ENCODE peak calls at places on chromosomes 5 and 9, in five cellular contexts. One of them, this sample, is unnamed. For H3K36me3, H3K4me1 and H3K9me3, the result is how much of the 10 kb centered on the place peaks cover.

GRCh38 chr5:150989695-150990094 is 30.7 kb upstream of the GPX3 start:
- DNase-seq in CD8-positive, alpha-beta T cell: no peak
- DNase-seq in CD4-positive, alpha-beta memory T cell: no peak
- DNase-seq in sigmoid colon: no peak
- DNase-seq in adipocyte: no peak
- DNase-seq in this sample: peak

GRCh38 chr9:107465467-107466451 is 23.8 kb downstream of the KLF4 start:
- DNase-seq in adipocyte: peak
- DNase-seq in sigmoid colon: peak
- DNase-seq in CD8-positive, alpha-beta T cell: no peak
- DNase-seq in CD4-positive, alpha-beta memory T cell: no peak
- DNase-seq in this sample: peak

GRCh38 chr5:96978812-96979449 is 43.1 kb downstream of the LNPEP start:
- DNase-seq in CD8-positive, alpha-beta T cell: no peak
- DNase-seq in adipocyte: peak
- DNase-seq in CD4-positive, alpha-beta memory T cell: no peak
- DNase-seq in sigmoid colon: no peak
- DNase-seq in this sample: peak

GRCh38 chr5:88251048-88251711 is 17.5 kb downstream of the TMEM161B start:
- DNase-seq in sigmoid colon: no peak
- DNase-seq in CD4-positive, alpha-beta memory T cell: peak
- DNase-seq in adipocyte: no peak
- DNase-seq in CD8-positive, alpha-beta T cell: peak
- DNase-seq in this sample: no peak

GRCh38 chr5:89560724-89561123 is 677.7 kb upstream of the MEF2C start:
- DNase-seq in CD4-positive, alpha-beta memory T cell: no peak
- DNase-seq in sigmoid colon: no peak
- DNase-seq in CD8-positive, alpha-beta T cell: no peak
- DNase-seq in adipocyte: no peak
- DNase-seq in this sample: no peak

GRCh38 chr5:6719896-6720560 is 6.8 kb downstream of the TENT4A start:
- DNase-seq in sigmoid colon: no peak
- DNase-seq in CD8-positive, alpha-beta T cell: no peak
- DNase-seq in CD4-positive, alpha-beta memory T cell: no peak
- DNase-seq in adipocyte: no peak
- DNase-seq in this sample: no peak

GRCh38 chr9:27426717-27427645 is 97.1 kb upstream of the IFNK start:
- DNase-seq in sigmoid colon: no peak
- DNase-seq in CD4-positive, alpha-beta memory T cell: no peak
- DNase-seq in CD8-positive, alpha-beta T cell: no peak
- DNase-seq in adipocyte: no peak
- DNase-seq in this sample: peak

GRCh38 chr9:98708933-98709911 is at the start of gene GABBR2:
- DNase-seq in CD4-positive, alpha-beta memory T cell: no peak
- DNase-seq in sigmoid colon: no peak
- DNase-seq in CD8-positive, alpha-beta T cell: no peak
- DNase-seq in adipocyte: peak
- DNase-seq in this sample: peak

GRCh38 chr5:13591621-13592020 is 352.9 kb downstream of the DNAH5 start:
- DNase-seq in sigmoid colon: no peak
- DNase-seq in CD4-positive, alpha-beta memory T cell: no peak
- DNase-seq in adipocyte: no peak
- DNase-seq in CD8-positive, alpha-beta T cell: no peak
- DNase-seq in this sample: no peak

GRCh38 chr5:140322751-140323731 is 20.1 kb upstream of the PFDN1 start:
- DNase-seq in CD8-positive, alpha-beta T cell: no peak
- DNase-seq in CD4-positive, alpha-beta memory T cell: no peak
- DNase-seq in adipocyte: peak
- DNase-seq in sigmoid colon: peak
- DNase-seq in this sample: peak

GRCh38 chr5:27312291-27312690 is 273.9 kb upstream of the CDH9 start:
- DNase-seq in CD4-positive, alpha-beta memory T cell: no peak
- DNase-seq in adipocyte: no peak
- DNase-seq in CD8-positive, alpha-beta T cell: no peak
- DNase-seq in sigmoid colon: no peak
- DNase-seq in this sample: no peak

GRCh38 chr5:1175015-1175414 is 26.4 kb upstream of the SLC6A19 start:
- DNase-seq in CD4-positive, alpha-beta memory T cell: no peak
- DNase-seq in sigmoid colon: no peak
- DNase-seq in CD8-positive, alpha-beta T cell: no peak
- DNase-seq in adipocyte: no peak
- DNase-seq in this sample: no peak

GRCh38 chr5:139835656-139836055 is 40.0 kb downstream of the PSD2 start:
- DNase-seq in sigmoid colon: peak
- DNase-seq in CD4-positive, alpha-beta memory T cell: no peak
- DNase-seq in CD8-positive, alpha-beta T cell: no peak
- DNase-seq in adipocyte: no peak
- DNase-seq in this sample: peak

GRCh38 chr5:120152472-120152871 is 311.6 kb upstream of the PRR16 start:
- DNase-seq in sigmoid colon: no peak
- DNase-seq in CD8-positive, alpha-beta T cell: no peak
- DNase-seq in adipocyte: peak
- DNase-seq in CD4-positive, alpha-beta memory T cell: no peak
- DNase-seq in this sample: no peak

GRCh38 chr9:109319631-109320233 is 1.1 kb downstream of the EPB41L4B start:
- DNase-seq in sigmoid colon: no peak
- DNase-seq in CD4-positive, alpha-beta memory T cell: peak
- DNase-seq in adipocyte: no peak
- DNase-seq in CD8-positive, alpha-beta T cell: no peak
- DNase-seq in this sample: peak

GRCh38 chr5:133285583-133286021 is 233.8 kb downstream of the HSPA4 start:
- DNase-seq in sigmoid colon: no peak
- DNase-seq in CD8-positive, alpha-beta T cell: no peak
- DNase-seq in CD4-positive, alpha-beta memory T cell: no peak
- DNase-seq in adipocyte: no peak
- DNase-seq in this sample: no peak

DNA sequence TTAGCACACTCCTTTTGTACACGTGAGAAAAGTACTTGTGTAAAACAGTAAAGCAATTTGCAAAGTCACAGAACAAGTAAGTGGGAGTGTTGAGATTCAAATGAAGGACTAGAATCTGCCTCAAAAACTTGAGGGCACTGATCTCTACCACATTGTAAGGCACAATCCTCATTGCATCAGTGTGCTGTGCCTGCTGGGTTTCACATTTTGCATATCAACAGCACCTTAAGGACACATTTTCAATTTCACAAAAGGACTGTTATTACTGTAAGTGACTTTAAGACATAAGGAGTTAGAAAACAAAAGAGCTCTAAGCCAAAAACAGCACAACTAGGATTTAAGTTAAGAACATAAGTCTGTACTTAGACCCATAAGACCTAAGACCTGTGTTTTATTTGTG is 44.7 kb upstream of the HK3 start:
- DNase-seq in CD8-positive, alpha-beta T cell: no peak
- DNase-seq in CD4-positive, alpha-beta memory T cell: no peak
- DNase-seq in adipocyte: no peak
- DNase-seq in sigmoid colon: no peak
- DNase-seq in this sample: no peak
- H3K36me3 ChIP-seq in CD8-positive, alpha-beta T cell: under half
- H3K36me3 ChIP-seq in CD4-positive, alpha-beta memory T cell: under half
- H3K36me3 ChIP-seq in adipocyte: half or more
- H3K36me3 ChIP-seq in sigmoid colon: under half
- H3K36me3 ChIP-seq in this sample: half or more

DNA sequence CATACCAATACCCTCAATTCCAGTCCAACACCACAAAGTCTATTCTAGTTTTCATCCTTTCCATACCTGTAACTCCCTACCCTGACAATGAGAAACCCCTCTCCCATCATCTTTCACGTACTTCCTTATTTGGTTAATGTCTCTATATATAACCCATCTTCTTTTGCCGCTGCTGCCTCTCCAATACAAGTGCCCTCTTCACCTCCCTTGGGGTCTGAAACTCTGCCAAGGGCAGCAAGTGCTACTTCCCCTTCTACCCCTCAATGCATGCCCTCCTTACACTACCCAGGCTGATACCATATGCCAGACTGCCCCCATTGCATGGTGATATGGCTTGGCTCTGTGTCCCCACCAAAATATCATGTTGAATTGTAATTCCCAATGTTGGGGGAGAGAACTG is 24.4 kb upstream of the SMIM15 start:
- DNase-seq in adipocyte: no peak
- DNase-seq in sigmoid colon: no peak
- DNase-seq in CD8-positive, alpha-beta T cell: no peak
- DNase-seq in CD4-positive, alpha-beta memory T cell: no peak
- DNase-seq in this sample: no peak
- H3K4me1 ChIP-seq in adipocyte: under half
- H3K4me1 ChIP-seq in sigmoid colon: under half
- H3K4me1 ChIP-seq in CD8-positive, alpha-beta T cell: under half
- H3K4me1 ChIP-seq in CD4-positive, alpha-beta memory T cell: under half
- H3K4me1 ChIP-seq in this sample: under half

GRCh38 chr9:86891886-86892437 is 55.3 kb downstream of the GAS1 start:
- DNase-seq in CD8-positive, alpha-beta T cell: no peak
- DNase-seq in adipocyte: no peak
- DNase-seq in CD4-positive, alpha-beta memory T cell: no peak
- DNase-seq in sigmoid colon: no peak
- DNase-seq in this sample: no peak
- H3K9me3 ChIP-seq in CD8-positive, alpha-beta T cell: under half
- H3K9me3 ChIP-seq in adipocyte: under half
- H3K9me3 ChIP-seq in CD4-positive, alpha-beta memory T cell: under half
- H3K9me3 ChIP-seq in sigmoid colon: under half
- H3K9me3 ChIP-seq in this sample: under half

GRCh38 chr9:466749-467148 is 252.1 kb downstream of the DOCK8 start:
- DNase-seq in CD4-positive, alpha-beta memory T cell: no peak
- DNase-seq in CD8-positive, alpha-beta T cell: no peak
- DNase-seq in adipocyte: no peak
- DNase-seq in sigmoid colon: no peak
- DNase-seq in this sample: no peak

GRCh38 chr9:459491-460444 is 245.1 kb downstream of the DOCK8 start:
- DNase-seq in adipocyte: no peak
- DNase-seq in CD4-positive, alpha-beta memory T cell: no peak
- DNase-seq in sigmoid colon: no peak
- DNase-seq in CD8-positive, alpha-beta T cell: no peak
- DNase-seq in this sample: no peak

GRCh38 chr9:463455-464125 is 248.9 kb downstream of the DOCK8 start:
- DNase-seq in sigmoid colon: no peak
- DNase-seq in CD8-positive, alpha-beta T cell: no peak
- DNase-seq in adipocyte: no peak
- DNase-seq in CD4-positive, alpha-beta memory T cell: no peak
- DNase-seq in this sample: no peak

GRCh38 chr9:462611-463010 is 247.9 kb downstream of the DOCK8 start:
- DNase-seq in sigmoid colon: no peak
- DNase-seq in adipocyte: no peak
- DNase-seq in CD4-positive, alpha-beta memory T cell: no peak
- DNase-seq in CD8-positive, alpha-beta T cell: no peak
- DNase-seq in this sample: no peak
- H3K36me3 ChIP-seq in sigmoid colon: under half
- H3K36me3 ChIP-seq in adipocyte: under half
- H3K36me3 ChIP-seq in CD4-positive, alpha-beta memory T cell: under half
- H3K36me3 ChIP-seq in CD8-positive, alpha-beta T cell: under half
- H3K36me3 ChIP-seq in this sample: under half

GRCh38 chr5:158801286-158801685 is 298.4 kb downstream of the EBF1 start:
- DNase-seq in sigmoid colon: no peak
- DNase-seq in CD4-positive, alpha-beta memory T cell: no peak
- DNase-seq in adipocyte: no peak
- DNase-seq in CD8-positive, alpha-beta T cell: no peak
- DNase-seq in this sample: no peak
- H3K4me1 ChIP-seq in sigmoid colon: under half
- H3K4me1 ChIP-seq in CD4-positive, alpha-beta memory T cell: under half
- H3K4me1 ChIP-seq in adipocyte: half or more
- H3K4me1 ChIP-seq in CD8-positive, alpha-beta T cell: under half
- H3K4me1 ChIP-seq in this sample: under half